ENCODE peak calls at places on chromosomes 13 and 19, in six cellular contexts. X is GM23338, P is body of pancreas, H is fibroblast of lung, E is uterus, R is PC-9. B is an unnamed sample.
A peak's percentile ranks its signal among the peaks of the same experiment; 100 is the strongest.

GRCh38 chr19:44592451-44592890 is 20.9 kb upstream of the IGSF23 start:
- DNase-seq in E (no peak), P (peak; percentile 83), X (no peak), H (no peak), R (peak; percentile 33), B (no peak)

GRCh38 chr13:21011378-21011777 is 50.0 kb downstream of the LATS2 start:
- DNase-seq in X (no peak), H (no peak), P (no peak), R (no peak), E (no peak), B (no peak)

GRCh38 chr19:16942583-16942982 is 53.8 kb downstream of the F2RL3 start:
- DNase-seq in H (no peak), P (no peak), X (no peak), E (no peak), R (no peak), B (no peak)

GRCh38 chr19:32749361-32749760 is 29.8 kb downstream of the TDRD12 start:
- DNase-seq in P (no peak), X (no peak), H (no peak), R (no peak), E (no peak), B (no peak)

GRCh38 chr19:57992841-57993240 is 9.8 kb downstream of the ZNF606 start:
- DNase-seq in R (no peak), X (no peak), E (no peak), P (no peak), H (no peak), B (no peak)

GRCh38 chr13:76759877-76760276 is 126.3 kb downstream of the KCTD12 start:
- DNase-seq in H (peak; percentile 6), E (no peak), R (no peak), X (no peak), P (no peak), B (no peak)

GRCh38 chr19:42440357-42441046 is 2.2 kb downstream of the CXCL17 start:
- DNase-seq in P (peak; percentile 79), X (peak; percentile 91), H (peak; percentile 73), E (peak; percentile 35), R (peak; percentile 65), B (peak; percentile 77)

GRCh38 chr13:98297043-98297442 is 120.0 kb upstream of the RNF113B start:
- DNase-seq in E (no peak), X (no peak), H (no peak), P (no peak), R (no peak), B (no peak)

GRCh38 chr13:25406377-25406776 is 34.6 kb downstream of the ATP8A2 start:
- DNase-seq in E (no peak), H (no peak), R (no peak), P (no peak), X (peak; percentile 36), B (no peak)

GRCh38 chr19:31517466-31518180 is 168.4 kb upstream of the TSHZ3 start:
- DNase-seq in R (no peak), H (no peak), X (no peak), E (no peak), P (no peak), B (no peak)

GRCh38 chr13:24613755-24614154 is 66.5 kb upstream of the ATP12A start:
- DNase-seq in P (no peak), R (no peak), X (no peak), H (no peak), E (no peak), B (no peak)

GRCh38 chr13:28100149-28101121 is at the start of gene FLT3:
- DNase-seq in X (peak; percentile 84), E (no peak), R (peak; percentile 25), H (peak; percentile 7), P (peak; percentile 71), B (peak; percentile 18)

GRCh38 chr19:15469513-15470297 is 5.4 kb upstream of the RASAL3 start:
- DNase-seq in E (no peak), X (peak; percentile 74), H (no peak), R (no peak), P (no peak), B (no peak)

GRCh38 chr13:111897178-111897845 is 169.6 kb upstream of the SOX1 start:
- DNase-seq in P (no peak), E (no peak), R (no peak), H (no peak), X (no peak), B (no peak)

GRCh38 chr13:22091222-22091970 is 420.5 kb downstream of the FGF9 start:
- DNase-seq in P (peak; percentile 12), E (peak; percentile 53), H (peak; percentile 53), X (no peak), R (no peak), B (no peak)

GRCh38 chr13:22744688-22745452 is 435.9 kb upstream of the SGCG start:
- DNase-seq in E (no peak), R (no peak), X (no peak), P (no peak), H (no peak), B (no peak)

GRCh38 chr13:106589716-106590115 is 21.8 kb upstream of the ARGLU1 start:
- DNase-seq in E (no peak), X (no peak), H (peak; percentile 78), R (no peak), P (no peak), B (no peak)

GRCh38 chr13:49998714-49999624 is 2.1 kb downstream of the TRIM13 start:
- DNase-seq in H (no peak), R (no peak), E (no peak), P (no peak), X (peak; percentile 95), B (no peak)

GRCh38 chr19:48170817-48171347 is 402 bp downstream of the ZSWIM9 start:
- DNase-seq in R (no peak), P (no peak), X (peak; percentile 37), E (no peak), H (no peak), B (no peak)

GRCh38 chr13:21014666-21015170 is 46.7 kb downstream of the LATS2 start:
- DNase-seq in R (no peak), X (no peak), H (peak; percentile 89), P (no peak), E (peak; percentile 43), B (peak; percentile 66)

GRCh38 chr19:35306473-35307246 is 14.7 kb downstream of the MAG start:
- DNase-seq in R (peak; percentile 50), X (peak; percentile 75), P (no peak), H (no peak), E (no peak), B (no peak)

GRCh38 chr19:43778651-43779050 is 2.1 kb downstream of the KCNN4 start:
- DNase-seq in H (no peak), X (no peak), R (no peak), E (no peak), P (no peak), B (no peak)

GRCh38 chr13:73168993-73169401 is 110.2 kb downstream of the KLF5 start:
- DNase-seq in H (no peak), R (peak; percentile 44), E (no peak), P (no peak), X (no peak), B (no peak)

GRCh38 chr13:77009011-77009410 is 17.1 kb downstream of the CLN5 start:
- DNase-seq in P (no peak), H (no peak), X (no peak), E (no peak), R (no peak), B (no peak)

GRCh38 chr19:52554216-52554971 is 15.7 kb upstream of the ZNF701 start:
- DNase-seq in R (no peak), E (no peak), P (no peak), H (no peak), X (no peak), B (no peak)

GRCh38 chr13:21757721-21758120 is 86.8 kb downstream of the FGF9 start:
- DNase-seq in H (no peak), X (no peak), E (no peak), R (no peak), P (no peak), B (no peak)

GRCh38 chr13:45705936-45706335 is 3.8 kb downstream of the CBY2 start:
- DNase-seq in E (no peak), H (no peak), R (no peak), P (no peak), X (no peak), B (no peak)

GRCh38 chr13:106597190-106597589 is 29.3 kb upstream of the ARGLU1 start:
- DNase-seq in P (peak; percentile 19), E (peak; percentile 43), H (no peak), X (no peak), R (no peak), B (peak; percentile 77)

GRCh38 chr19:5271145-5271544 is 69.5 kb downstream of the PTPRS start:
- DNase-seq in E (no peak), P (no peak), H (peak; percentile 10), R (no peak), X (peak; percentile 63), B (no peak)

GRCh38 chr19:3345850-3346460 is 20.4 kb upstream of the NFIC start:
- DNase-seq in H (no peak), E (peak; percentile 30), R (no peak), P (no peak), X (no peak), B (no peak)
- H3K27ac ChIP-seq in H (peak overlapping the region; percentile 58), E (peak overlapping the region; percentile 94), R (no peak overlapping the region), P (peak overlapping the region; percentile 98), X (no peak overlapping the region), B (peak overlapping the region; percentile 81)

DNA sequence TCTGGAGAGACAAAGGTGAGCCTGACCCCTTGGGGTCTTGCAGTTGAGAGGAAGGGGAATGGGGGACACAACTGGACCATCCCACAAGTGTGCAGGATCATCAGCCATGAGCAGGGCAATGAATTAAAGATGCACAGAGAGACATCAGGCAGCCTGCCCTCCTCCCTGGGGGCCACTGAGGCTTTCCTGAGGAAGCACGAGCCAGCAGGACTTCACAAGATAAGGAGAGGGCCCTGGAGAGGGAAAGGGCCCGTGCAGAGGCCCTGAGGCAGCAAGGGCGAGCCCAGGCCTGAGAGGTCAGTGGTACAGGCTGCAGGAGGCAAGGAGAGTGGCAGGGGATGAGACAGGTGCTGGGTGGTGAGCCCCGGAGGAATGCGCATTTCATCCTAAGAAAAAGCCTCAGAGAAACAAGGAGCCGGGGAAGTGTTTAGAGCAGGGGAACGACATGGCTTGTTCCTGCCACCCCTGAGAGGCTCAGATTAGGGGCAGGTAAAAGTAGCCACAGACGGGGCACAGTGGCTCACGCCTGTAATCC is 9.0 kb upstream of the PRKD2 start:
- DNase-seq in R (no peak), E (no peak), P (no peak), X (no peak), H (no peak), B (no peak)
- H3K36me3 ChIP-seq in R (peaks cover 42% of the 10 kb centered on the region), E (no peaks in the 10 kb centered on the region), P (peaks cover 11% of the 10 kb centered on the region), X (peaks cover 15% of the 10 kb centered on the region), H (peaks cover 59% of the 10 kb centered on the region), B (peaks cover 94% of the 10 kb centered on the region)

GRCh38 chr13:26872444-26873173 is 112.0 kb upstream of the GPR12 start:
- DNase-seq in X (peak; percentile 91), P (peak; percentile 15), R (peak; percentile 15), E (no peak), H (peak; percentile 24), B (peak; percentile 46)
- H3K27ac ChIP-seq in X (no peak overlapping the region), P (no peak overlapping the region), R (no peak overlapping the region), E (no peak overlapping the region), H (no peak overlapping the region), B (no peak overlapping the region)

DNA sequence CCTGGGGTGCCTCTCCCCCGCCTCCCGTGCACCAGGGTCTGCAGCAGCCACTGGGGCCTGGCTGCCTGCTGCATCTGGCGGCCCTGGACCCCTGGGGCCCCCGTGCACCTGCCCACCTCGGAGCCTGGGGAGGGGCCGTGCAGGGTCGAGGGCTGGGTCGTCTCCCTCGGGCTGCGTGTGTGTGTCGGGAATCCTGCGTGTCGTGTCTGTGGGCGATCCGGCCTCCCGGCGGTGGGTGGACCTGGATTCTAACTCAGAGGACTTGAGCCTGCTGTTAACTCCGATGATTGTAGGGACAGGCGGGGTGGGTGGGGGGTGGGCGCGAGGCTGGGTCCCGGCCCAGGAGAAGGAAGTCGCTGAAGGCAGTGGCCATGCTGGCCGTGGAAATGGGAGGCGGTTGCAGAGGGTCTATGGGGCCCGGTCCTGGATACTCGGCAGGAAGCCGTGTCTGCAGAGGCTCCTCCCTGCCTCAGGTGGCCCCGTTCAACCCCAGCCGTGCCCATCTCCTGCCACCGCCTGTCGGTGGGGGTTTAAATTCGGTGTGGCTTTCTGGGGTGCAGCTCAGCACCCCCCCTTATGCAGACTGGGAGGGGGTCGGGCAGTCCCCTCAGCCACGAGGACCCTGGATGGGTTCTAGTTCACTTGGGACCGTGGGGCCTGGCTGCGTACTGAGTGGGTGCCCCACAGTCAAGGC is 9.4 kb upstream of the WDR18 start:
- DNase-seq in H (no peak), R (no peak), X (no peak), E (no peak), P (no peak), B (no peak)
- H3K36me3 ChIP-seq in H (peaks cover 5% of the 10 kb centered on the region), R (peaks cover 7% of the 10 kb centered on the region), X (peaks cover 16% of the 10 kb centered on the region), E (no peaks in the 10 kb centered on the region), P (no peaks in the 10 kb centered on the region), B (peaks cover 28% of the 10 kb centered on the region)